ENCODE peak calls at places on chromosomes 6 and 20, in four cellular contexts. Y is heart right ventricle, H is heart left ventricle, G is body of pancreas. S is an unnamed sample.

GRCh38 chr6:38493929-38494547 is 145.7 kb downstream of the BTBD9 start:
- DNase-seq in G (peak; percentile 79), H (peak; percentile 69), Y (peak; percentile 34), S (peak; percentile 79)

GRCh38 chr6:32113386-32114352 is 4.5 kb upstream of the TNXB start:
- DNase-seq in H (peak; percentile 84), Y (peak; percentile 85), G (peak; percentile 84), S (peak; percentile 65)

GRCh38 chr6:81476881-81477280 is 275.6 kb downstream of the TENT5A start:
- DNase-seq in H (no peak), Y (no peak), G (no peak), S (no peak)

GRCh38 chr20:24492031-24492607 is 22.7 kb downstream of the SYNDIG1 start:
- DNase-seq in Y (no peak), G (no peak), H (no peak), S (no peak)

GRCh38 chr20:37095609-37096414 is at the start of gene RBL1:
- DNase-seq in Y (peak; percentile 82), G (peak; percentile 81), H (peak; percentile 86), S (peak; percentile 86)

GRCh38 chr6:160337301-160337700 is 10.9 kb upstream of the SLC22A3 start:
- DNase-seq in G (no peak), Y (no peak), H (no peak), S (no peak)

GRCh38 chr6:46932941-46933340 is 11.2 kb upstream of the ADGRF5 start:
- DNase-seq in Y (no peak), G (no peak), H (no peak), S (no peak)

GRCh38 chr6:44685213-44685612 is 297.7 kb downstream of the CDC5L start:
- DNase-seq in Y (no peak), H (no peak), G (no peak), S (peak; percentile 6)

GRCh38 chr20:31922588-31922987 is 29.3 kb downstream of the PDRG1 start:
- DNase-seq in G (no peak), Y (no peak), H (no peak), S (no peak)

GRCh38 chr20:14012671-14013070 is 17.4 kb downstream of the MACROD2 start:
- DNase-seq in H (no peak), G (no peak), Y (no peak), S (no peak)

GRCh38 chr6:16248271-16248670 is 9.9 kb downstream of the GMPR start:
- DNase-seq in G (no peak), Y (no peak), H (no peak), S (no peak)

GRCh38 chr6:81238390-81238789 is 514.1 kb downstream of the TENT5A start:
- DNase-seq in H (no peak), G (no peak), Y (no peak), S (no peak)

GRCh38 chr20:63309261-63310071 is 16.5 kb downstream of the COL20A1 start:
- DNase-seq in Y (peak; percentile 46), G (peak; percentile 28), H (peak; percentile 50), S (peak; percentile 52)

GRCh38 chr20:6402026-6402425 is 279.2 kb upstream of the FERMT1 start:
- DNase-seq in H (no peak), G (no peak), Y (no peak), S (no peak)

GRCh38 chr20:325889-326644 is 715 bp downstream of the SOX12 start:
- DNase-seq in Y (peak; percentile 66), G (peak; percentile 69), H (peak; percentile 68), S (peak; percentile 70)

GRCh38 chr6:37188962-37189510 is 19.1 kb downstream of the PIM1 start:
- DNase-seq in Y (no peak), H (no peak), G (no peak), S (no peak)

GRCh38 chr6:136307351-136307750 is 17.7 kb upstream of the BCLAF1 start:
- DNase-seq in G (no peak), H (no peak), Y (no peak), S (no peak)

GRCh38 chr20:31543966-31544598 is 29.8 kb downstream of the HM13 start:
- DNase-seq in Y (no peak), G (peak; percentile 31), H (no peak), S (no peak)

GRCh38 chr6:18503588-18504231 is 116.6 kb downstream of the RNF144B start:
- DNase-seq in G (peak; percentile 78), H (peak; percentile 46), Y (no peak), S (peak; percentile 36)

GRCh38 chr20:57396212-57396611 is 5.0 kb downstream of the RBM38 start:
- DNase-seq in H (no peak), Y (no peak), G (no peak), S (no peak)

GRCh38 chr20:24942679-24943078 is 6.4 kb upstream of the CST7 start:
- DNase-seq in H (no peak), Y (no peak), G (no peak), S (no peak)

GRCh38 chr6:97205936-97206335 is 77.1 kb downstream of the MMS22L start:
- DNase-seq in G (no peak), H (no peak), Y (no peak), S (no peak)

GRCh38 chr20:4729265-4729664 is 7.6 kb downstream of the PRND start:
- DNase-seq in Y (no peak), H (no peak), G (no peak), S (no peak)

DNA sequence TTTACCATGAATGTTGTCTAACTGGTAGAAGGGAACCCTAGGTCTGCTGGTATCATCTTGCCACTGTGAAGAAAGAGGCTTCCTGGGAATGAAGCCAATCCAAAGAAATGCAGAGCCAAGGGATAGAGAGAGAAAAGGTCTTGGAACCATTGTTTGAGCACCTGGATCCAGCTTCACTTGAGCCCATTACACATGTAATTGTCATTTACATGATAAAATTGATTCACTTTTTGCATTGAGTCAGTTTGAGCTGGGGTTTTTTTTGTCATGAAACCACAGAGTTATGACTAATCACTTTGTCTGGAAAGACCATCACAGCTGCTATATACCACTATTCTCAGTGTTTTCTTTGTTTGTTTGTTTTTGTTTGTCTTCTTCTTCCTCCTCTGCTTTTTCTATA is 112.3 kb downstream of the CBLN4 start:
- DNase-seq in Y (no peak), G (no peak), H (no peak), S (no peak)
- H3K9me3 ChIP-seq in Y (peaks cover 4% of the 10 kb centered on the region), G (no peaks in the 10 kb centered on the region), H (peaks cover 4% of the 10 kb centered on the region), S (no peaks in the 10 kb centered on the region)

DNA sequence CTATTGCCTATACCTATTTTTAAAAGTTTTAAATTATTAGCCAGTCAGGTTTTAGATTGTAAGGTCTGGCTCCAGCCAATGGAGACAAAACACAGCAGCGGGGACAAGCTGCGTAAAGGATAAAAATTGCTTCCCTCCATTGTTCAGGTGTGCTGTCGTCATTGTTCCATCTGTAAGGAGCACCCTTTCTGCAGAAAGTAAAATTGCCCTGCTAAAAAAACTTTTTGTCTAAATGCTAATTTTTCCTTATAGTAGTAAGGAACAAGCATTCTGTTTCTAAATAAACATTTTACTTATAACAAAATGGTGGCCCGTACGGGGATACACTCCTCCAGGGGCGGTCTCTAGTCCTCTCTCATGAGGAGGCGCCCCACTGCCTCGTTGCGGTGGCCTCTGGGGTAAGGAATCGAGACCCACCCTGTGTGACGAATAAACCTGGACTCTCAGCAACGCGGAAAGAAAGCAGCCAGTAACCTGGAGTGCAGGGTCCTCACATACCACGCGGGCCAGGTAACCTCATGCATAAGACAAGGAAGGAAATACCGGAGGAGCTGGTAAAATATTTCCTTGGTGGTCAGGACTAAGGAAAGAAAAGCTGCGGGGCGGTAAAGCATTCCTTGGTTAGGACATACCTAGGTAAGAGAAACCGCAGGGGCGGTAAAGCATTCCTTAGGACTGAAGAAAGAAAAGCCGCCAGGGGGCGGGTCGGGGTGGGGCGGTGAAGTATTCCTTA is 80.5 kb downstream of the SYTL3 start:
- DNase-seq in G (no peak), H (no peak), Y (no peak), S (no peak)
- H3K9me3 ChIP-seq in G (no peaks in the 10 kb centered on the region), H (no peaks in the 10 kb centered on the region), Y (no peaks in the 10 kb centered on the region), S (no peaks in the 10 kb centered on the region)

GRCh38 chr6:168009331-168009730 is 11.9 kb downstream of the KIF25 start:
- DNase-seq in H (no peak), Y (no peak), G (no peak), S (no peak)
- H3K9me3 ChIP-seq in H (peaks cover 25% of the 10 kb centered on the region), Y (peaks cover 11% of the 10 kb centered on the region), G (peaks cover 5% of the 10 kb centered on the region), S (peaks cover 4% of the 10 kb centered on the region)

GRCh38 chr20:50368813-50369224 is 141.4 kb upstream of the PTPN1 start:
- DNase-seq in G (no peak), H (no peak), Y (no peak), S (no peak)

GRCh38 chr20:50367739-50368375 is 142.3 kb upstream of the PTPN1 start:
- DNase-seq in Y (no peak), H (no peak), G (no peak), S (no peak)

GRCh38 chr20:50370036-50370566 is 140.1 kb upstream of the PTPN1 start:
- DNase-seq in H (no peak), G (no peak), Y (no peak), S (no peak)

GRCh38 chr20:50368386-50368785 is 141.8 kb upstream of the PTPN1 start:
- DNase-seq in G (no peak), Y (no peak), H (no peak), S (no peak)

GRCh38 chr20:50369225-50370035 is 140.8 kb upstream of the PTPN1 start:
- DNase-seq in Y (no peak), H (no peak), G (peak; percentile 96), S (peak; percentile 85)
- H3K9me3 ChIP-seq in Y (no peaks in the 10 kb centered on the region), H (no peaks in the 10 kb centered on the region), G (no peaks in the 10 kb centered on the region), S (no peaks in the 10 kb centered on the region)

DNA sequence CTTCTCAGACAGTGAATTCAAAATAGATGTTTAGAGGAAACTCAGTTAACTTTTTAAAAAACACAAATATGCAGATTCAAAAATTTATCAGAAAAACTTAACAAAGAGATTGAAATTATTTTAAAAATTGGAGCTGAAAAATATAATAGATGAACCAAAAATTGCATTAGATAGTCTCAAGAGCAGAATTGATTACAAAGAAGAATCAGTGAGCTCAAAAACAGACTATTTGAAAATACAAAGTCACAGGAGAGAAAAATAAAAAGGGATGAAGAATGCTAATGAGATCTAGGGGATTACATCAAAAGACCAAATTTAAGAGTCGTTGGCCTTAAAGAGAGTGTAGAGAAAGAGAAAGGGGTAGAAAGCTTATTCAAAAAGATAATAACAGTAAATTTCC is 700.5 kb downstream of the COL12A1 start:
- DNase-seq in G (no peak), Y (no peak), H (no peak), S (no peak)
- H3K9me3 ChIP-seq in G (peaks cover 13% of the 10 kb centered on the region), Y (peaks cover 18% of the 10 kb centered on the region), H (peaks cover 35% of the 10 kb centered on the region), S (peaks cover 5% of the 10 kb centered on the region)